ENCODE peak calls at places on chromosomes 13 and 19, in five cellular contexts. H is heart right ventricle, W is LNCaP clone FGC, L is fibroblast of pulmonary artery, Q is mucosa of descending colon. V is an unnamed sample.

GRCh38 chr13:51683537-51684050 is 99.3 kb downstream of the WDFY2 start:
- DNase-seq in H (no peak), W (no peak), L (no peak), Q (no peak), V (no peak)

GRCh38 chr13:89115307-89115706 is 1444.1 kb downstream of the SLITRK5 start:
- DNase-seq in H (no peak), W (no peak), L (no peak), Q (no peak), V (no peak)

GRCh38 chr13:97798171-97798821 is 155.2 kb upstream of the IPO5 start:
- DNase-seq in H (no peak), W (no peak), L (no peak), Q (no peak), V (no peak)

GRCh38 chr13:24228852-24229458 is 68.4 kb downstream of the SPATA13 start:
- DNase-seq in H (no peak), W (peak), L (peak), Q (no peak), V (no peak)

GRCh38 chr13:35818577-35819165 is 312.5 kb downstream of the DCLK1 start:
- DNase-seq in H (no peak), W (peak), L (peak), Q (no peak), V (no peak)

GRCh38 chr19:3868770-3869456 is at the start of gene ZFR2:
- DNase-seq in H (no peak), W (no peak), L (no peak), Q (no peak), V (peak)

GRCh38 chr19:43780706-43781525 is at the start of gene KCNN4:
- DNase-seq in H (no peak), W (no peak), L (peak), Q (peak), V (no peak)

GRCh38 chr13:45156565-45157361 is 36.5 kb downstream of the GTF2F2 start:
- DNase-seq in H (no peak), W (no peak), L (no peak), Q (no peak), V (no peak)

GRCh38 chr13:40087021-40088002 is 431.9 kb downstream of the COG6 start:
- DNase-seq in H (no peak), W (no peak), L (no peak), Q (no peak), V (no peak)

GRCh38 chr19:3543150-3544053 is 4.4 kb downstream of the TEKTIP1 start:
- DNase-seq in H (peak), W (no peak), L (no peak), Q (no peak), V (no peak)

GRCh38 chr19:6108721-6109633 is 1.3 kb downstream of the RFX2 start:
- DNase-seq in H (peak), W (no peak), L (peak), Q (peak), V (peak)

GRCh38 chr19:4372630-4373367 is 27.5 kb downstream of the SH3GL1 start:
- DNase-seq in H (no peak), W (no peak), L (no peak), Q (no peak), V (no peak)

GRCh38 chr19:12834418-12834943 is at the start of gene RTBDN:
- DNase-seq in H (no peak), W (no peak), L (no peak), Q (no peak), V (no peak)

GRCh38 chr13:24693862-24694471 is 13.8 kb downstream of the ATP12A start:
- DNase-seq in H (no peak), W (peak), L (peak), Q (no peak), V (peak)

GRCh38 chr13:111061338-111062045 is 53.6 kb upstream of the ARHGEF7 start:
- DNase-seq in H (no peak), W (no peak), L (no peak), Q (no peak), V (no peak)

GRCh38 chr13:95858286-95859075 is 181.5 kb downstream of the DNAJC3 start:
- DNase-seq in H (no peak), W (no peak), L (peak), Q (no peak), V (no peak)

GRCh38 chr13:79869326-79869725 is 388.4 kb downstream of the NDFIP2 start:
- DNase-seq in H (no peak), W (peak), L (peak), Q (no peak), V (no peak)

GRCh38 chr13:50599927-50600326 is 243.6 kb downstream of the DLEU7 start:
- DNase-seq in H (no peak), W (no peak), L (no peak), Q (no peak), V (no peak)

GRCh38 chr19:23328211-23328610 is 67.1 kb downstream of the ZNF91 start:
- DNase-seq in H (no peak), W (no peak), L (no peak), Q (no peak), V (no peak)

GRCh38 chr19:43820098-43820860 is 6.8 kb upstream of the ZNF283 start:
- DNase-seq in H (peak), W (no peak), L (peak), Q (peak), V (no peak)

GRCh38 chr19:8069116-8069973 is 16.8 kb downstream of the CCL25 start:
- DNase-seq in H (no peak), W (no peak), L (no peak), Q (no peak), V (peak)

GRCh38 chr19:3324405-3324856 is 42.0 kb upstream of the NFIC start:
- DNase-seq in H (peak), W (no peak), L (peak), Q (peak), V (peak)

GRCh38 chr13:85503797-85504196 is 295.4 kb downstream of the SLITRK6 start:
- DNase-seq in H (no peak), W (peak), L (peak), Q (no peak), V (no peak)

GRCh38 chr13:22740264-22740663 is 440.5 kb upstream of the SGCG start:
- DNase-seq in H (no peak), W (no peak), L (no peak), Q (no peak), V (no peak)

GRCh38 chr19:41321600-41322270 is 11.8 kb downstream of the CCDC97 start:
- DNase-seq in H (no peak), W (no peak), L (peak), Q (no peak), V (peak)

GRCh38 chr19:45558399-45558878 is 26.2 kb downstream of the OPA3 start:
- DNase-seq in H (no peak), W (no peak), L (peak), Q (peak), V (peak)

GRCh38 chr19:1167687-1168561 is 6.1 kb downstream of the SBNO2 start:
- DNase-seq in H (no peak), W (no peak), L (no peak), Q (no peak), V (no peak)

GRCh38 chr13:33206425-33206824 is 79.1 kb downstream of the STARD13 start:
- DNase-seq in H (no peak), W (no peak), L (no peak), Q (no peak), V (no peak)

GRCh38 chr13:99071211-99071610 is 93.3 kb upstream of the DOCK9 start:
- DNase-seq in H (no peak), W (no peak), L (no peak), Q (no peak), V (no peak)

GRCh38 chr13:49716615-49717014 is 25.3 kb upstream of the EBPL start:
- DNase-seq in H (no peak), W (no peak), L (no peak), Q (no peak), V (no peak)

GRCh38 chr13:50441141-50441540 is 402.4 kb downstream of the DLEU7 start:
- DNase-seq in H (no peak), W (no peak), L (no peak), Q (no peak), V (no peak)

GRCh38 chr19:33249740-33250366 is 24.2 kb upstream of the SLC7A10 start:
- DNase-seq in H (no peak), W (no peak), L (no peak), Q (no peak), V (no peak)

GRCh38 chr19:31498781-31499180 is 149.5 kb upstream of the TSHZ3 start:
- DNase-seq in H (no peak), W (no peak), L (no peak), Q (no peak), V (no peak)

GRCh38 chr19:48445256-48445605 is 552 bp upstream of the GRWD1 start:
- DNase-seq in H (no peak), W (peak), L (peak), Q (no peak), V (no peak)

GRCh38 chr13:114230117-114230516 is 4.6 kb upstream of the CDC16 start:
- DNase-seq in H (no peak), W (no peak), L (no peak), Q (no peak), V (no peak)

GRCh38 chr19:17246681-17247425 is 1.1 kb upstream of the NR2F6 start:
- DNase-seq in H (peak), W (no peak), L (no peak), Q (peak), V (no peak)

GRCh38 chr13:70613295-70613694 is 505.0 kb upstream of the KLHL1 start:
- DNase-seq in H (no peak), W (no peak), L (peak), Q (no peak), V (no peak)

GRCh38 chr13:20136781-20137703 is 23.8 kb downstream of the GJA3 start:
- DNase-seq in H (peak), W (no peak), L (peak), Q (peak), V (peak)

GRCh38 chr19:10718205-10719196 is 622 bp downstream of the DNM2 start:
- DNase-seq in H (peak), W (no peak), L (peak), Q (peak), V (peak)

DNA sequence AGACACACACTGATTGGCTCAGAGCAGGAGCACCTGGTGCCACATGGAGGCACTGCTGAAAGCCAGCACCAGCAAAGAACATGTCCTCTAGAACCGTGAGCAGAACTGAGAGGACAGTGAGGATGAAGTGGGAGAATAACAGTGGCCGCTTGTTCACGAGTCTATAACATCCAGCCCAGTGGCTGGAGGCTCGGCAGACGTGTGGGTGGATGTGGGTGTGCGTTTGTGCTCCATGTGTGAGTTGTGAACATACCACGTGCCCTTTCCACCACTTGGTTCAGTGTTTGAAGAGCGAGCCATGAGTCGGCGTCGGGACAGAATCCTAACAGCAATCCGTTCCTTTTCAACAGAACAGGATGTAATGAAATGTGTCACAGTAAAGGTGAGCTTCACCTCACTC is 113.0 kb downstream of the SOX1 start:
- DNase-seq in H (no peak), W (no peak), L (no peak), Q (no peak), V (no peak)
- TF ChIP-seq CTCF in H (no peak), W (no peak), L (no peak), Q (no peak), V (no peak)

DNA sequence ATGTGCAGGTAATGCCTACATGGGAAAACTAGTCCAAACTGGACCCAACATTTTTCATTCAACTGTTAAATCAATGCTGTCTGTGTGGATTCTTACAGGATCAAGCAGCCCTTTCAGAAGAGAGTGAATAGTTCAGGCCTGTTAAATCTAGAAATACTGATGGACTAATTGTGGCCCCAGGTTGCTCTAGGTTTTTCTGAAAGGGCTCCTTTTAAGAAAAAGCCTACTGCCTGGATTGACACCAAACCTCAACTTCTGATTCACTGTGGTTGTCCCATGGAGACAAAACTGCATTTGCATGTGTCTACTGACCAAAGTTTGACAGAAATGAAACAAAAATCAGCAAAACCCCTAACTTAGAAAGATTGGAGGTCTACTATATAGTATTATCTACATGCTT is 437.0 kb downstream of the KLF12 start:
- DNase-seq in H (no peak), W (no peak), L (no peak), Q (no peak), V (no peak)
- TF ChIP-seq CTCF in H (no peak), W (no peak), L (no peak), Q (no peak), V (no peak)

DNA sequence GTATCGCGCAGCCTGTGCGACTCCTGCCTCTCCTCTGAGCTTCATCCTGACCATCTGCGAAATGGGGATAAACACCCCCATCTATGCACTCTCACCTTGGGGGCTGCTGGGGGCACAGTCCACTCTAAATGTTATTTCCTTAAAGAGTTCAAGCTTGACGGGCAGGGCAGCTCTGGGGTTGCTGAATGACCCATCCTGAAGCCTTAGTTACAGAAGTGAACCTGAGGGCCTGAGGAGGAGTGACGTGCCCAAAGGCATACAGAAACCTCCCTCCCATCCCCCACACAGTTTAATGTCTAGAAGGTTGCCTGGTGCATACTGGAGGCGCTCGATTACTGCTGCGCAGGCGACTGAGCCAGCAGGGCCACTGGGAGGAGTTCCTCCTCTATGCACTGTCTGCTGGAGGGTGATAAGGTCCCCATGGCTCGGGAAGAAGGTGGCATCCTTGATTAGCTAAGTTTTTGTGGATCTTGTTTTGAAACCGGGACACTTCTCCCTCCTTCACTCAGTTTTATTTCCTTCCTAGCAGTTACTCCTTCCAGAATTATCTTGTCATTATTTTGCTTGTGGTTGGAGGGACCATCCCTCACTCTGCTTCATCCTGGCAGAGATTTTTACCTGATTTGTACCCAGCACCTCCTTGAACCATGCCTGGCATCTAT is 572 bp upstream of the FKBP8 start:
- DNase-seq in H (peak), W (peak), L (peak), Q (peak), V (no peak)
- TF ChIP-seq CTCF in H (no peak), W (peak), L (no peak), Q (no peak), V (no peak)

GRCh38 chr19:38055040-38055439 is 148.0 kb downstream of the SIPA1L3 start:
- DNase-seq in H (no peak), W (no peak), L (no peak), Q (no peak), V (no peak)

GRCh38 chr19:38059897-38060296 is 152.9 kb downstream of the SIPA1L3 start:
- DNase-seq in H (no peak), W (no peak), L (peak), Q (no peak), V (no peak)

GRCh38 chr19:38057954-38058690 is 151.1 kb downstream of the SIPA1L3 start:
- DNase-seq in H (no peak), W (peak), L (no peak), Q (peak), V (no peak)

GRCh38 chr19:38056646-38057045 is 149.6 kb downstream of the SIPA1L3 start:
- DNase-seq in H (no peak), W (no peak), L (no peak), Q (no peak), V (no peak)

GRCh38 chr19:38055655-38056521 is 148.9 kb downstream of the SIPA1L3 start:
- DNase-seq in H (no peak), W (no peak), L (no peak), Q (no peak), V (no peak)
- TF ChIP-seq CTCF in H (no peak), W (no peak), L (peak), Q (no peak), V (no peak)

GRCh38 chr13:30453727-30454126 is 12.0 kb downstream of the HMGB1 start:
- DNase-seq in H (no peak), W (no peak), L (peak), Q (no peak), V (no peak)
- TF ChIP-seq CTCF in H (no peak), W (no peak), L (peak), Q (no peak), V (peak)

GRCh38 chr13:113098163-113098732 is 7.3 kb upstream of the F7 start:
- DNase-seq in H (no peak), W (no peak), L (no peak), Q (no peak), V (peak)
- TF ChIP-seq CTCF in H (no peak), W (no peak), L (no peak), Q (no peak), V (no peak)

GRCh38 chr13:100443998-100444328 is 144.6 kb downstream of the GGACT start:
- DNase-seq in H (no peak), W (no peak), L (no peak), Q (no peak), V (no peak)

GRCh38 chr13:100443278-100443997 is 145.2 kb downstream of the GGACT start:
- DNase-seq in H (no peak), W (no peak), L (no peak), Q (no peak), V (no peak)

GRCh38 chr13:100439247-100439955 is 149.2 kb downstream of the GGACT start:
- DNase-seq in H (no peak), W (no peak), L (no peak), Q (no peak), V (no peak)

GRCh38 chr13:100440756-100441421 is 147.7 kb downstream of the GGACT start:
- DNase-seq in H (no peak), W (no peak), L (peak), Q (no peak), V (no peak)

GRCh38 chr13:100442095-100442832 is 146.3 kb downstream of the GGACT start:
- DNase-seq in H (no peak), W (no peak), L (no peak), Q (no peak), V (no peak)
- TF ChIP-seq CTCF in H (no peak), W (no peak), L (no peak), Q (no peak), V (no peak)

V was measured in neural crest cell.